ENCODE peak calls at places on chromosome 2, in six cellular contexts. One of them, this sample, is unnamed.

GRCh38 chr2:98471402-98472131 is 26.9 kb downstream of the INPP4A start:
- DNase-seq in kidney: no peak
- DNase-seq in KBM-7: no peak
- DNase-seq in astrocyte of the spinal cord: no peak
- DNase-seq in T-helper 9 cell: no peak
- DNase-seq in NCI-H1092 treated with DMSO at 0.1 percent for 48 hours: no peak
- DNase-seq in this sample: no peak

GRCh38 chr2:222713007-222713406 is 41.5 kb downstream of the MOGAT1 start:
- DNase-seq in KBM-7: no peak
- DNase-seq in kidney: no peak
- DNase-seq in astrocyte of the spinal cord: peak
- DNase-seq in T-helper 9 cell: no peak
- DNase-seq in NCI-H1092 treated with DMSO at 0.1 percent for 48 hours: no peak
- DNase-seq in this sample: no peak

GRCh38 chr2:88429929-88430328 is 22.6 kb downstream of the FOXI3 start:
- DNase-seq in KBM-7: no peak
- DNase-seq in T-helper 9 cell: no peak
- DNase-seq in astrocyte of the spinal cord: no peak
- DNase-seq in kidney: no peak
- DNase-seq in NCI-H1092 treated with DMSO at 0.1 percent for 48 hours: no peak
- DNase-seq in this sample: no peak

GRCh38 chr2:9654429-9655100 is 23.8 kb upstream of the YWHAQ start:
- DNase-seq in T-helper 9 cell: no peak
- DNase-seq in KBM-7: peak
- DNase-seq in NCI-H1092 treated with DMSO at 0.1 percent for 48 hours: no peak
- DNase-seq in astrocyte of the spinal cord: no peak
- DNase-seq in kidney: no peak
- DNase-seq in this sample: no peak

GRCh38 chr2:168237741-168238140 is 9.7 kb downstream of the STK39 start:
- DNase-seq in kidney: no peak
- DNase-seq in astrocyte of the spinal cord: no peak
- DNase-seq in T-helper 9 cell: no peak
- DNase-seq in KBM-7: no peak
- DNase-seq in NCI-H1092 treated with DMSO at 0.1 percent for 48 hours: no peak
- DNase-seq in this sample: peak

GRCh38 chr2:18214936-18215335 is 336.5 kb downstream of the KCNS3 start:
- DNase-seq in kidney: no peak
- DNase-seq in NCI-H1092 treated with DMSO at 0.1 percent for 48 hours: no peak
- DNase-seq in T-helper 9 cell: no peak
- DNase-seq in KBM-7: no peak
- DNase-seq in astrocyte of the spinal cord: peak
- DNase-seq in this sample: no peak

GRCh38 chr2:197109326-197109725 is 182.8 kb upstream of the PGAP1 start:
- DNase-seq in T-helper 9 cell: no peak
- DNase-seq in NCI-H1092 treated with DMSO at 0.1 percent for 48 hours: no peak
- DNase-seq in KBM-7: no peak
- DNase-seq in kidney: no peak
- DNase-seq in astrocyte of the spinal cord: no peak
- DNase-seq in this sample: no peak

GRCh38 chr2:236794074-236794473 is 224.4 kb downstream of the ACKR3 start:
- DNase-seq in KBM-7: no peak
- DNase-seq in astrocyte of the spinal cord: no peak
- DNase-seq in kidney: no peak
- DNase-seq in T-helper 9 cell: no peak
- DNase-seq in NCI-H1092 treated with DMSO at 0.1 percent for 48 hours: no peak
- DNase-seq in this sample: no peak

GRCh38 chr2:234593636-234594035 is 96.8 kb upstream of the ARL4C start:
- DNase-seq in NCI-H1092 treated with DMSO at 0.1 percent for 48 hours: no peak
- DNase-seq in astrocyte of the spinal cord: peak
- DNase-seq in T-helper 9 cell: no peak
- DNase-seq in KBM-7: no peak
- DNase-seq in kidney: no peak
- DNase-seq in this sample: no peak

GRCh38 chr2:105344704-105345345 is 7.5 kb downstream of the C2orf49 start:
- DNase-seq in T-helper 9 cell: no peak
- DNase-seq in KBM-7: peak
- DNase-seq in astrocyte of the spinal cord: peak
- DNase-seq in kidney: no peak
- DNase-seq in NCI-H1092 treated with DMSO at 0.1 percent for 48 hours: no peak
- DNase-seq in this sample: peak

GRCh38 chr2:235675678-235676535 is 182.1 kb downstream of the AGAP1 start:
- DNase-seq in KBM-7: no peak
- DNase-seq in astrocyte of the spinal cord: peak
- DNase-seq in kidney: no peak
- DNase-seq in NCI-H1092 treated with DMSO at 0.1 percent for 48 hours: no peak
- DNase-seq in T-helper 9 cell: no peak
- DNase-seq in this sample: peak

GRCh38 chr2:195520671-195521155 is 136.3 kb upstream of the SLC39A10 start:
- DNase-seq in NCI-H1092 treated with DMSO at 0.1 percent for 48 hours: no peak
- DNase-seq in T-helper 9 cell: no peak
- DNase-seq in kidney: no peak
- DNase-seq in KBM-7: no peak
- DNase-seq in astrocyte of the spinal cord: peak
- DNase-seq in this sample: peak

GRCh38 chr2:460861-461260 is 173.0 kb upstream of the ALKAL2 start:
- DNase-seq in NCI-H1092 treated with DMSO at 0.1 percent for 48 hours: no peak
- DNase-seq in T-helper 9 cell: peak
- DNase-seq in kidney: no peak
- DNase-seq in KBM-7: peak
- DNase-seq in astrocyte of the spinal cord: peak
- DNase-seq in this sample: no peak

GRCh38 chr2:8821276-8822217 is 15.9 kb downstream of the KIDINS220 start:
- DNase-seq in NCI-H1092 treated with DMSO at 0.1 percent for 48 hours: no peak
- DNase-seq in kidney: no peak
- DNase-seq in T-helper 9 cell: no peak
- DNase-seq in KBM-7: peak
- DNase-seq in astrocyte of the spinal cord: peak
- DNase-seq in this sample: no peak

GRCh38 chr2:130865401-130865800 is 28.7 kb downstream of the ARHGEF4 start:
- DNase-seq in kidney: no peak
- DNase-seq in T-helper 9 cell: no peak
- DNase-seq in astrocyte of the spinal cord: no peak
- DNase-seq in NCI-H1092 treated with DMSO at 0.1 percent for 48 hours: no peak
- DNase-seq in KBM-7: no peak
- DNase-seq in this sample: no peak

GRCh38 chr2:10329880-10330699 is 27.4 kb downstream of the HPCAL1 start:
- DNase-seq in T-helper 9 cell: peak
- DNase-seq in kidney: no peak
- DNase-seq in astrocyte of the spinal cord: peak
- DNase-seq in NCI-H1092 treated with DMSO at 0.1 percent for 48 hours: no peak
- DNase-seq in KBM-7: peak
- DNase-seq in this sample: peak

GRCh38 chr2:127359520-127359919 is 28.3 kb downstream of the MAP3K2 start:
- DNase-seq in T-helper 9 cell: no peak
- DNase-seq in astrocyte of the spinal cord: no peak
- DNase-seq in KBM-7: no peak
- DNase-seq in kidney: no peak
- DNase-seq in NCI-H1092 treated with DMSO at 0.1 percent for 48 hours: no peak
- DNase-seq in this sample: no peak

GRCh38 chr2:189146553-189146952 is 33.0 kb downstream of the COL5A2 start:
- DNase-seq in kidney: no peak
- DNase-seq in NCI-H1092 treated with DMSO at 0.1 percent for 48 hours: no peak
- DNase-seq in astrocyte of the spinal cord: no peak
- DNase-seq in T-helper 9 cell: no peak
- DNase-seq in KBM-7: no peak
- DNase-seq in this sample: no peak

GRCh38 chr2:37324536-37324785 is 172 bp downstream of the PRKD3 start:
- DNase-seq in NCI-H1092 treated with DMSO at 0.1 percent for 48 hours: no peak
- DNase-seq in astrocyte of the spinal cord: peak
- DNase-seq in kidney: peak
- DNase-seq in T-helper 9 cell: peak
- DNase-seq in KBM-7: no peak
- DNase-seq in this sample: no peak

GRCh38 chr2:238912228-238912915 is 64.5 kb downstream of the TWIST2 start:
- DNase-seq in T-helper 9 cell: no peak
- DNase-seq in NCI-H1092 treated with DMSO at 0.1 percent for 48 hours: no peak
- DNase-seq in kidney: no peak
- DNase-seq in KBM-7: no peak
- DNase-seq in astrocyte of the spinal cord: no peak
- DNase-seq in this sample: no peak

GRCh38 chr2:60028819-60029218 is 524.6 kb downstream of the BCL11A start:
- DNase-seq in KBM-7: no peak
- DNase-seq in astrocyte of the spinal cord: no peak
- DNase-seq in T-helper 9 cell: no peak
- DNase-seq in NCI-H1092 treated with DMSO at 0.1 percent for 48 hours: no peak
- DNase-seq in kidney: no peak
- DNase-seq in this sample: no peak

GRCh38 chr2:219073413-219074129 is 12.8 kb upstream of the IHH start:
- DNase-seq in KBM-7: peak
- DNase-seq in NCI-H1092 treated with DMSO at 0.1 percent for 48 hours: peak
- DNase-seq in kidney: no peak
- DNase-seq in astrocyte of the spinal cord: peak
- DNase-seq in T-helper 9 cell: no peak
- DNase-seq in this sample: peak

GRCh38 chr2:17271401-17271800 is 246.8 kb downstream of the RAD51AP2 start:
- DNase-seq in astrocyte of the spinal cord: no peak
- DNase-seq in KBM-7: no peak
- DNase-seq in NCI-H1092 treated with DMSO at 0.1 percent for 48 hours: no peak
- DNase-seq in kidney: no peak
- DNase-seq in T-helper 9 cell: no peak
- DNase-seq in this sample: no peak

GRCh38 chr2:13669607-13670006 is 952.9 kb downstream of the TRIB2 start:
- DNase-seq in KBM-7: no peak
- DNase-seq in T-helper 9 cell: no peak
- DNase-seq in astrocyte of the spinal cord: no peak
- DNase-seq in NCI-H1092 treated with DMSO at 0.1 percent for 48 hours: no peak
- DNase-seq in kidney: no peak
- DNase-seq in this sample: peak

GRCh38 chr2:38057651-38058410 is 18.1 kb downstream of the CYP1B1 start:
- DNase-seq in T-helper 9 cell: no peak
- DNase-seq in astrocyte of the spinal cord: no peak
- DNase-seq in KBM-7: peak
- DNase-seq in NCI-H1092 treated with DMSO at 0.1 percent for 48 hours: no peak
- DNase-seq in kidney: no peak
- DNase-seq in this sample: peak

GRCh38 chr2:202375006-202375610 is 1.0 kb upstream of the BMPR2 start:
- DNase-seq in KBM-7: no peak
- DNase-seq in NCI-H1092 treated with DMSO at 0.1 percent for 48 hours: peak
- DNase-seq in T-helper 9 cell: peak
- DNase-seq in kidney: peak
- DNase-seq in astrocyte of the spinal cord: peak
- DNase-seq in this sample: peak

GRCh38 chr2:132547089-132547687 is 122.8 kb downstream of the LYPD1 start:
- DNase-seq in kidney: no peak
- DNase-seq in KBM-7: peak
- DNase-seq in NCI-H1092 treated with DMSO at 0.1 percent for 48 hours: peak
- DNase-seq in astrocyte of the spinal cord: peak
- DNase-seq in T-helper 9 cell: peak
- DNase-seq in this sample: peak

GRCh38 chr2:128988326-128988725 is 669.7 kb upstream of the HS6ST1 start:
- DNase-seq in NCI-H1092 treated with DMSO at 0.1 percent for 48 hours: no peak
- DNase-seq in T-helper 9 cell: no peak
- DNase-seq in kidney: no peak
- DNase-seq in astrocyte of the spinal cord: no peak
- DNase-seq in KBM-7: no peak
- DNase-seq in this sample: no peak

This sample was measured in ELR.